ENCODE peak calls at places on chromosomes 16 and 17, in five cellular contexts. H, J, U, Q and K are unnamed samples.

GRCh38 chr17:8941520-8941919 is 24.0 kb downstream of the PIK3R5 start:
- DNase-seq in Q (no peak), H (no peak), U (no peak), J (no peak), K (no peak)

GRCh38 chr17:8709006-8709405 is 35.6 kb downstream of the CCDC42 start:
- DNase-seq in Q (no peak), J (no peak), H (no peak), U (no peak), K (no peak)

GRCh38 chr17:21058098-21058893 is 15.5 kb upstream of the USP22 start:
- DNase-seq in U (no peak), H (peak; percentile 70), Q (no peak), J (peak; percentile 45), K (peak; percentile 52)

GRCh38 chr17:521168-521525 is 168.5 kb upstream of the RPH3AL start:
- DNase-seq in J (peak; percentile 18), U (no peak), Q (no peak), H (no peak), K (no peak)

GRCh38 chr17:51479303-51479702 is 219.0 kb downstream of the UTP18 start:
- DNase-seq in U (no peak), H (no peak), Q (no peak), J (no peak), K (no peak)

GRCh38 chr16:71727545-71728324 is 3.2 kb upstream of the PHLPP2 start:
- DNase-seq in J (no peak), Q (no peak), U (no peak), H (no peak), K (no peak)

GRCh38 chr17:19012171-19013080 is 7.9 kb upstream of the FAM83G start:
- DNase-seq in J (no peak), Q (no peak), H (no peak), U (no peak), K (no peak)

GRCh38 chr17:38872671-38873385 is 3.0 kb downstream of the LASP1 start:
- DNase-seq in J (no peak), H (no peak), Q (no peak), U (no peak), K (no peak)

GRCh38 chr16:47806309-47806847 is 345.2 kb downstream of the PHKB start:
- DNase-seq in J (no peak), U (no peak), H (no peak), Q (no peak), K (no peak)

GRCh38 chr16:15865742-15866141 is 8.9 kb upstream of the MYH11 start:
- DNase-seq in J (peak; percentile 73), Q (no peak), H (peak; percentile 31), U (no peak), K (no peak)

GRCh38 chr17:74987909-74988711 is 678 bp downstream of the CDR2L start:
- DNase-seq in U (peak; percentile 72), J (peak; percentile 76), H (peak; percentile 76), Q (peak; percentile 74), K (peak; percentile 66)

GRCh38 chr17:17540278-17540906 is 44.2 kb upstream of the RASD1 start:
- DNase-seq in H (no peak), Q (no peak), U (no peak), J (no peak), K (no peak)

GRCh38 chr17:28941251-28941650 is 10.1 kb downstream of the PHF12 start:
- DNase-seq in Q (no peak), J (no peak), U (no peak), H (no peak), K (no peak)

GRCh38 chr16:84970447-84971127 is 40.7 kb downstream of the ZDHHC7 start:
- DNase-seq in Q (peak; percentile 74), J (peak; percentile 76), H (peak; percentile 84), U (peak; percentile 80), K (peak; percentile 83)

GRCh38 chr17:58189436-58190146 is 2.9 kb upstream of the EPX start:
- DNase-seq in Q (peak; percentile 63), U (peak; percentile 75), J (peak; percentile 81), H (peak; percentile 93), K (peak; percentile 85)

GRCh38 chr16:65739518-65739917 is 617.7 kb upstream of the CDH11 start:
- DNase-seq in J (no peak), Q (no peak), U (no peak), H (no peak), K (no peak)

GRCh38 chr17:30969989-30970680 is 704 bp upstream of the RNF135 start:
- DNase-seq in Q (peak; percentile 39), U (no peak), H (no peak), J (no peak), K (peak; percentile 89)

GRCh38 chr16:87311387-87311786 is 5.8 kb downstream of the C16orf95 start:
- DNase-seq in J (no peak), Q (no peak), U (no peak), H (no peak), K (no peak)

GRCh38 chr17:38674749-38675615 is at the start of gene EPOP:
- DNase-seq in H (peak; percentile 80), U (peak; percentile 94), Q (peak; percentile 89), J (peak; percentile 76), K (peak; percentile 89)

GRCh38 chr16:56923481-56923880 is 8.5 kb upstream of the HERPUD1 start:
- DNase-seq in H (peak; percentile 54), U (no peak), J (no peak), Q (no peak), K (no peak)

GRCh38 chr17:69643686-69644085 is 229.2 kb downstream of the MAP2K6 start:
- DNase-seq in J (no peak), U (no peak), Q (no peak), H (peak; percentile 71), K (no peak)

GRCh38 chr16:4415538-4416199 is 727 bp downstream of the CORO7 start:
- DNase-seq in H (peak; percentile 30), U (peak; percentile 61), J (no peak), Q (peak; percentile 46), K (peak; percentile 33)

GRCh38 chr16:28823291-28823718 is 506 bp downstream of the ATXN2L start:
- DNase-seq in U (no peak), H (no peak), Q (no peak), J (no peak), K (no peak)

GRCh38 chr17:82952019-82952418 is 112.2 kb upstream of the ZNF750 start:
- DNase-seq in H (no peak), U (no peak), J (no peak), Q (no peak), K (no peak)

GRCh38 chr16:3503513-3503912 is 2.7 kb downstream of the CLUAP1 start:
- DNase-seq in U (no peak), J (no peak), H (no peak), Q (peak; percentile 82), K (peak; percentile 26)

GRCh38 chr16:89324056-89325010 is 106.8 kb downstream of the ZNF778 start:
- DNase-seq in Q (no peak), U (no peak), J (peak; percentile 92), H (peak; percentile 96), K (peak; percentile 64)

GRCh38 chr16:50441758-50442157 is 73.0 kb upstream of the BRD7 start:
- DNase-seq in J (no peak), U (no peak), Q (no peak), H (no peak), K (no peak)

GRCh38 chr17:79648181-79648831 is 37.5 kb upstream of the RBFOX3 start:
- DNase-seq in H (no peak), J (no peak), Q (no peak), U (no peak), K (no peak)

GRCh38 chr17:40191237-40192208 is 14.3 kb downstream of the RAPGEFL1 start:
- DNase-seq in Q (no peak), U (peak; percentile 89), J (peak; percentile 76), H (peak; percentile 83), K (peak; percentile 76)

GRCh38 chr17:71519285-71519684 is 601.5 kb upstream of the SOX9 start:
- DNase-seq in J (no peak), Q (no peak), U (no peak), H (peak; percentile 5), K (peak; percentile 97)

GRCh38 chr16:77711775-77712174 is 10.5 kb upstream of the NUDT7 start:
- DNase-seq in H (no peak), J (peak; percentile 4), Q (no peak), U (no peak), K (no peak)

GRCh38 chr17:4895676-4896331 is 3.5 kb upstream of the C17orf107 start:
- DNase-seq in H (no peak), U (no peak), J (no peak), Q (no peak), K (no peak)
- TF ChIP-seq CTCF in H (peak; percentile 8), U (no peak), J (peak; percentile 1), Q (no peak), K (peak; percentile 6)

GRCh38 chr17:44352922-44353655 is 8.0 kb downstream of the GRN start:
- DNase-seq in J (no peak), H (no peak), U (no peak), Q (no peak), K (no peak)
- H3K4me3 ChIP-seq in J (no peak overlapping the region), H (no peak overlapping the region), U (no peak overlapping the region), Q (no peak overlapping the region), K (no peak overlapping the region)

GRCh38 chr16:57967916-57968315 is 3.0 kb downstream of the CNGB1 start:
- DNase-seq in U (no peak), Q (no peak), H (no peak), J (no peak), K (no peak)

GRCh38 chr16:57964157-57964700 is 6.7 kb downstream of the CNGB1 start:
- DNase-seq in J (no peak), U (no peak), Q (no peak), H (no peak), K (no peak)

GRCh38 chr16:57969451-57970123 is 1.3 kb downstream of the CNGB1 start:
- DNase-seq in J (no peak), H (no peak), Q (no peak), U (no peak), K (no peak)

GRCh38 chr16:57966133-57966805 is 4.7 kb downstream of the CNGB1 start:
- DNase-seq in U (no peak), J (no peak), Q (no peak), H (peak; percentile 32), K (no peak)

DNA sequence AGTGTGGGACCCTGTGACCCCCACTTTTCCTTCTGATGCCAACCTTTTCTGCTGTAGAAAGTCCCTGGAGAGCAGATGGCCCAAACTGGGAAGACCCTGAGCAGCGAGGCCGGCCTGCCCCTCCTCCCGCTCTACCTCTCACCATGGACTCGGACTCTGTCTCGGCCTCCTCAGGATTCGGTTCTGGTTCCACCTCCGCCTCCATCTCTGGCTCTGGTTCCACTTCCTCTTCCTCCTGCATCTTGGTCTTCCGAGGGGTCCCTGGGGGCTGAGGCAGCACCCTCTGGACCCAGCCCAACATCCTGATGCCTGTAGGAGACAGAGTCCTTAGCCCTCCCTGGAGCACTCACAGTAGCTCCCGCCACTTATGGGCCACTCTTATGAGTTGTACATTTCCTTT is 3.9 kb downstream of the CNGB1 start:
- DNase-seq in J (no peak), U (no peak), Q (no peak), H (no peak), K (no peak)
- TF ChIP-seq CTCF in J (no peak), U (no peak), Q (no peak), H (no peak), K (no peak)

DNA sequence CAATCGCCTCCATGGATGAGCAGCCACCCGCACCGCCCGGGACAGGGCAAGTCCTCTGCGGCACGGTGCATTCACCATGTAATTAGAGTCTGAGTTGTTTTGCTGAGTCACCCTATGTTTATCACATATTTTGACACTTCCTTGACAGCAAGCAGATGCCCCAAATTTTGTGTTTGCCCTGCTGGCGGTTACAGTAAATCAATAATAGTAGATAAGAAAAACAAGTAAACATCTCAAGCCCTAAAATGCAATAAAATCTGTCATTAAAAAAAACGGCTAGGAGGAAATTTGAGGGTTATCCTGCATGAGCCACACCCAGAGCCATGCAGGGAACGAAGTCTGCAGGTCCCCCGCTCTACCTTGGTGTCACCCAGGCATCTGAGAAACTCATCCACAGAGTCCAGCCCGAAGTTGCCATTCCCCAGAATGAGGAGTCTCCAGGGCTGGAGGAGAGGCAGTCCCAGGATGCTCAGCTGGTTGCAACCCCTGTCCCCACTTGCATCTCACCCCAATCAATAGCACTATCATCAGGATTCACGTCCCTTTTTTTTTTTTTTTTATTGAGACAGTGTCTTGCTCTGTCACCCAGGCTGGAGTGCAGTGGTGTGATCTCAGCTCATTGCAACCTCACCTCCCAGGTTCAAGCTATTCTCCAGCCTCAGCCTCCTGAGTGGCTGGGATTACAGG is 16.5 kb upstream of the ST6GALNAC1 start:
- DNase-seq in Q (peak; percentile 55), J (no peak), U (peak; percentile 42), H (no peak), K (peak; percentile 65)
- H3K4me3 ChIP-seq in Q (no peak overlapping the region), J (no peak overlapping the region), U (no peak overlapping the region), H (no peak overlapping the region), K (no peak overlapping the region)